ENCODE peak calls at places on chromosomes 4 and X, in seven cellular contexts. One of them, this sample, is unnamed.
A peak's percentile ranks its signal among the peaks of the same experiment; 100 is the strongest.

GRCh38 chrX:23557070-23557469 is 110.2 kb upstream of the PRDX4 start:
- DNase-seq in posterior cingulate gyrus: no peak
- DNase-seq in NB4: peak; percentile 2
- DNase-seq in fibroblast of lung: peak; percentile 2
- DNase-seq in stimulated activated CD8-positive, alpha-beta memory T cell treated with anti-CD3 and anti-CD28 coated beads, Interleukin-7, amount 100 ng/mL, for 1 hour: no peak
- DNase-seq in T-helper 2 cell: no peak
- DNase-seq in activated T-cell treated with anti-CD3 and anti-CD28 coated beads, Interleukin-2, amount 50 U/mL, for 72 hours: no peak
- DNase-seq in this sample: no peak

GRCh38 chr4:54585321-54586000 is 72.3 kb upstream of the KIT start:
- DNase-seq in activated T-cell treated with anti-CD3 and anti-CD28 coated beads, Interleukin-2, amount 50 U/mL, for 72 hours: no peak
- DNase-seq in NB4: no peak
- DNase-seq in posterior cingulate gyrus: no peak
- DNase-seq in stimulated activated CD8-positive, alpha-beta memory T cell treated with anti-CD3 and anti-CD28 coated beads, Interleukin-7, amount 100 ng/mL, for 1 hour: no peak
- DNase-seq in T-helper 2 cell: no peak
- DNase-seq in fibroblast of lung: no peak
- DNase-seq in this sample: no peak

GRCh38 chr4:152100378-152101201 is 339.8 kb upstream of the GATB start:
- DNase-seq in activated T-cell treated with anti-CD3 and anti-CD28 coated beads, Interleukin-2, amount 50 U/mL, for 72 hours: peak; percentile 78
- DNase-seq in T-helper 2 cell: peak; percentile 97
- DNase-seq in posterior cingulate gyrus: no peak
- DNase-seq in NB4: no peak
- DNase-seq in fibroblast of lung: no peak
- DNase-seq in stimulated activated CD8-positive, alpha-beta memory T cell treated with anti-CD3 and anti-CD28 coated beads, Interleukin-7, amount 100 ng/mL, for 1 hour: peak; percentile 44
- DNase-seq in this sample: peak; percentile 73

GRCh38 chrX:34734383-34734782 is 77.3 kb upstream of the TMEM47 start:
- DNase-seq in NB4: no peak
- DNase-seq in stimulated activated CD8-positive, alpha-beta memory T cell treated with anti-CD3 and anti-CD28 coated beads, Interleukin-7, amount 100 ng/mL, for 1 hour: no peak
- DNase-seq in activated T-cell treated with anti-CD3 and anti-CD28 coated beads, Interleukin-2, amount 50 U/mL, for 72 hours: no peak
- DNase-seq in fibroblast of lung: peak; percentile 48
- DNase-seq in posterior cingulate gyrus: no peak
- DNase-seq in T-helper 2 cell: no peak
- DNase-seq in this sample: no peak

GRCh38 chr4:89290727-89291126 is 16.9 kb downstream of the GPRIN3 start:
- DNase-seq in NB4: no peak
- DNase-seq in fibroblast of lung: no peak
- DNase-seq in stimulated activated CD8-positive, alpha-beta memory T cell treated with anti-CD3 and anti-CD28 coated beads, Interleukin-7, amount 100 ng/mL, for 1 hour: no peak
- DNase-seq in T-helper 2 cell: peak; percentile 75
- DNase-seq in posterior cingulate gyrus: no peak
- DNase-seq in activated T-cell treated with anti-CD3 and anti-CD28 coated beads, Interleukin-2, amount 50 U/mL, for 72 hours: peak; percentile 41
- DNase-seq in this sample: no peak

GRCh38 chrX:15834827-15835595 is 19.6 kb downstream of the AP1S2 start:
- DNase-seq in NB4: no peak
- DNase-seq in posterior cingulate gyrus: no peak
- DNase-seq in activated T-cell treated with anti-CD3 and anti-CD28 coated beads, Interleukin-2, amount 50 U/mL, for 72 hours: no peak
- DNase-seq in stimulated activated CD8-positive, alpha-beta memory T cell treated with anti-CD3 and anti-CD28 coated beads, Interleukin-7, amount 100 ng/mL, for 1 hour: no peak
- DNase-seq in T-helper 2 cell: no peak
- DNase-seq in fibroblast of lung: no peak
- DNase-seq in this sample: no peak

GRCh38 chr4:140557831-140558435 is 10.8 kb downstream of the UCP1 start:
- DNase-seq in T-helper 2 cell: no peak
- DNase-seq in stimulated activated CD8-positive, alpha-beta memory T cell treated with anti-CD3 and anti-CD28 coated beads, Interleukin-7, amount 100 ng/mL, for 1 hour: no peak
- DNase-seq in fibroblast of lung: no peak
- DNase-seq in NB4: no peak
- DNase-seq in activated T-cell treated with anti-CD3 and anti-CD28 coated beads, Interleukin-2, amount 50 U/mL, for 72 hours: no peak
- DNase-seq in posterior cingulate gyrus: no peak
- DNase-seq in this sample: no peak

GRCh38 chr4:141926414-141926813 is 290.0 kb downstream of the IL15 start:
- DNase-seq in stimulated activated CD8-positive, alpha-beta memory T cell treated with anti-CD3 and anti-CD28 coated beads, Interleukin-7, amount 100 ng/mL, for 1 hour: no peak
- DNase-seq in NB4: no peak
- DNase-seq in fibroblast of lung: no peak
- DNase-seq in posterior cingulate gyrus: no peak
- DNase-seq in activated T-cell treated with anti-CD3 and anti-CD28 coated beads, Interleukin-2, amount 50 U/mL, for 72 hours: no peak
- DNase-seq in T-helper 2 cell: no peak
- DNase-seq in this sample: no peak

GRCh38 chr4:17367201-17367600 is 144.7 kb downstream of the QDPR start:
- DNase-seq in posterior cingulate gyrus: no peak
- DNase-seq in stimulated activated CD8-positive, alpha-beta memory T cell treated with anti-CD3 and anti-CD28 coated beads, Interleukin-7, amount 100 ng/mL, for 1 hour: no peak
- DNase-seq in T-helper 2 cell: no peak
- DNase-seq in activated T-cell treated with anti-CD3 and anti-CD28 coated beads, Interleukin-2, amount 50 U/mL, for 72 hours: no peak
- DNase-seq in NB4: no peak
- DNase-seq in fibroblast of lung: peak; percentile 6
- DNase-seq in this sample: no peak

GRCh38 chr4:98260047-98260578 is 1.1 kb upstream of the RAP1GDS1 start:
- DNase-seq in activated T-cell treated with anti-CD3 and anti-CD28 coated beads, Interleukin-2, amount 50 U/mL, for 72 hours: no peak
- DNase-seq in NB4: no peak
- DNase-seq in stimulated activated CD8-positive, alpha-beta memory T cell treated with anti-CD3 and anti-CD28 coated beads, Interleukin-7, amount 100 ng/mL, for 1 hour: peak; percentile 7
- DNase-seq in posterior cingulate gyrus: peak; percentile 84
- DNase-seq in fibroblast of lung: no peak
- DNase-seq in T-helper 2 cell: peak; percentile 31
- DNase-seq in this sample: no peak

GRCh38 chr4:165458451-165458850 is 79.6 kb downstream of the CPE start:
- DNase-seq in stimulated activated CD8-positive, alpha-beta memory T cell treated with anti-CD3 and anti-CD28 coated beads, Interleukin-7, amount 100 ng/mL, for 1 hour: no peak
- DNase-seq in NB4: no peak
- DNase-seq in posterior cingulate gyrus: no peak
- DNase-seq in fibroblast of lung: peak; percentile 17
- DNase-seq in activated T-cell treated with anti-CD3 and anti-CD28 coated beads, Interleukin-2, amount 50 U/mL, for 72 hours: no peak
- DNase-seq in T-helper 2 cell: no peak
- DNase-seq in this sample: no peak

GRCh38 chrX:150044556-150044955 is 106.3 kb upstream of the EOLA2 start:
- DNase-seq in T-helper 2 cell: no peak
- DNase-seq in fibroblast of lung: no peak
- DNase-seq in stimulated activated CD8-positive, alpha-beta memory T cell treated with anti-CD3 and anti-CD28 coated beads, Interleukin-7, amount 100 ng/mL, for 1 hour: no peak
- DNase-seq in NB4: no peak
- DNase-seq in activated T-cell treated with anti-CD3 and anti-CD28 coated beads, Interleukin-2, amount 50 U/mL, for 72 hours: no peak
- DNase-seq in posterior cingulate gyrus: no peak
- DNase-seq in this sample: no peak

GRCh38 chrX:71210829-71211228 is 12.2 kb upstream of the GJB1 start:
- DNase-seq in activated T-cell treated with anti-CD3 and anti-CD28 coated beads, Interleukin-2, amount 50 U/mL, for 72 hours: no peak
- DNase-seq in NB4: no peak
- DNase-seq in fibroblast of lung: peak; percentile 34
- DNase-seq in stimulated activated CD8-positive, alpha-beta memory T cell treated with anti-CD3 and anti-CD28 coated beads, Interleukin-7, amount 100 ng/mL, for 1 hour: no peak
- DNase-seq in T-helper 2 cell: no peak
- DNase-seq in posterior cingulate gyrus: no peak
- DNase-seq in this sample: no peak

GRCh38 chr4:119525005-119525749 is 103.4 kb downstream of the PDE5A start:
- DNase-seq in fibroblast of lung: peak; percentile 78
- DNase-seq in activated T-cell treated with anti-CD3 and anti-CD28 coated beads, Interleukin-2, amount 50 U/mL, for 72 hours: no peak
- DNase-seq in NB4: no peak
- DNase-seq in T-helper 2 cell: no peak
- DNase-seq in posterior cingulate gyrus: no peak
- DNase-seq in stimulated activated CD8-positive, alpha-beta memory T cell treated with anti-CD3 and anti-CD28 coated beads, Interleukin-7, amount 100 ng/mL, for 1 hour: no peak
- DNase-seq in this sample: no peak

GRCh38 chr4:57065730-57066482 is 44.3 kb downstream of the IGFBP7 start:
- DNase-seq in activated T-cell treated with anti-CD3 and anti-CD28 coated beads, Interleukin-2, amount 50 U/mL, for 72 hours: no peak
- DNase-seq in stimulated activated CD8-positive, alpha-beta memory T cell treated with anti-CD3 and anti-CD28 coated beads, Interleukin-7, amount 100 ng/mL, for 1 hour: no peak
- DNase-seq in T-helper 2 cell: no peak
- DNase-seq in fibroblast of lung: no peak
- DNase-seq in posterior cingulate gyrus: no peak
- DNase-seq in NB4: no peak
- DNase-seq in this sample: no peak

GRCh38 chrX:8075606-8076005 is 95.5 kb downstream of the VCX2 start:
- DNase-seq in posterior cingulate gyrus: no peak
- DNase-seq in fibroblast of lung: no peak
- DNase-seq in stimulated activated CD8-positive, alpha-beta memory T cell treated with anti-CD3 and anti-CD28 coated beads, Interleukin-7, amount 100 ng/mL, for 1 hour: no peak
- DNase-seq in T-helper 2 cell: no peak
- DNase-seq in NB4: no peak
- DNase-seq in activated T-cell treated with anti-CD3 and anti-CD28 coated beads, Interleukin-2, amount 50 U/mL, for 72 hours: no peak
- DNase-seq in this sample: no peak

GRCh38 chr4:158814636-158815035 is 45.8 kb downstream of the FNIP2 start:
- DNase-seq in fibroblast of lung: no peak
- DNase-seq in stimulated activated CD8-positive, alpha-beta memory T cell treated with anti-CD3 and anti-CD28 coated beads, Interleukin-7, amount 100 ng/mL, for 1 hour: no peak
- DNase-seq in posterior cingulate gyrus: no peak
- DNase-seq in activated T-cell treated with anti-CD3 and anti-CD28 coated beads, Interleukin-2, amount 50 U/mL, for 72 hours: no peak
- DNase-seq in NB4: no peak
- DNase-seq in T-helper 2 cell: no peak
- DNase-seq in this sample: no peak

GRCh38 chrX:73127700-73128241 is 48.5 kb upstream of the PABPC1L2A start:
- DNase-seq in stimulated activated CD8-positive, alpha-beta memory T cell treated with anti-CD3 and anti-CD28 coated beads, Interleukin-7, amount 100 ng/mL, for 1 hour: no peak
- DNase-seq in NB4: no peak
- DNase-seq in posterior cingulate gyrus: peak; percentile 51
- DNase-seq in fibroblast of lung: no peak
- DNase-seq in T-helper 2 cell: peak; percentile 33
- DNase-seq in activated T-cell treated with anti-CD3 and anti-CD28 coated beads, Interleukin-2, amount 50 U/mL, for 72 hours: no peak
- DNase-seq in this sample: no peak

GRCh38 chr4:99473131-99473530 is 37.7 kb upstream of the C4orf17 start:
- DNase-seq in stimulated activated CD8-positive, alpha-beta memory T cell treated with anti-CD3 and anti-CD28 coated beads, Interleukin-7, amount 100 ng/mL, for 1 hour: no peak
- DNase-seq in NB4: no peak
- DNase-seq in T-helper 2 cell: no peak
- DNase-seq in fibroblast of lung: no peak
- DNase-seq in activated T-cell treated with anti-CD3 and anti-CD28 coated beads, Interleukin-2, amount 50 U/mL, for 72 hours: no peak
- DNase-seq in posterior cingulate gyrus: no peak
- DNase-seq in this sample: no peak

GRCh38 chr4:17373666-17374065 is 138.2 kb downstream of the QDPR start:
- DNase-seq in T-helper 2 cell: no peak
- DNase-seq in fibroblast of lung: no peak
- DNase-seq in posterior cingulate gyrus: no peak
- DNase-seq in NB4: no peak
- DNase-seq in stimulated activated CD8-positive, alpha-beta memory T cell treated with anti-CD3 and anti-CD28 coated beads, Interleukin-7, amount 100 ng/mL, for 1 hour: no peak
- DNase-seq in activated T-cell treated with anti-CD3 and anti-CD28 coated beads, Interleukin-2, amount 50 U/mL, for 72 hours: no peak
- DNase-seq in this sample: no peak

GRCh38 chrX:69262036-69262905 is 97.0 kb upstream of the PJA1 start:
- DNase-seq in activated T-cell treated with anti-CD3 and anti-CD28 coated beads, Interleukin-2, amount 50 U/mL, for 72 hours: no peak
- DNase-seq in NB4: no peak
- DNase-seq in posterior cingulate gyrus: no peak
- DNase-seq in stimulated activated CD8-positive, alpha-beta memory T cell treated with anti-CD3 and anti-CD28 coated beads, Interleukin-7, amount 100 ng/mL, for 1 hour: no peak
- DNase-seq in fibroblast of lung: peak; percentile 67
- DNase-seq in T-helper 2 cell: no peak
- DNase-seq in this sample: no peak

GRCh38 chr4:95465010-95465409 is 83.8 kb downstream of the UNC5C start:
- DNase-seq in stimulated activated CD8-positive, alpha-beta memory T cell treated with anti-CD3 and anti-CD28 coated beads, Interleukin-7, amount 100 ng/mL, for 1 hour: no peak
- DNase-seq in posterior cingulate gyrus: no peak
- DNase-seq in activated T-cell treated with anti-CD3 and anti-CD28 coated beads, Interleukin-2, amount 50 U/mL, for 72 hours: no peak
- DNase-seq in T-helper 2 cell: no peak
- DNase-seq in fibroblast of lung: no peak
- DNase-seq in NB4: no peak
- DNase-seq in this sample: no peak

GRCh38 chr4:46425775-46426400 is 36.0 kb upstream of the GABRA2 start:
- DNase-seq in T-helper 2 cell: no peak
- DNase-seq in NB4: peak; percentile 15
- DNase-seq in fibroblast of lung: peak; percentile 72
- DNase-seq in posterior cingulate gyrus: no peak
- DNase-seq in activated T-cell treated with anti-CD3 and anti-CD28 coated beads, Interleukin-2, amount 50 U/mL, for 72 hours: no peak
- DNase-seq in stimulated activated CD8-positive, alpha-beta memory T cell treated with anti-CD3 and anti-CD28 coated beads, Interleukin-7, amount 100 ng/mL, for 1 hour: no peak
- DNase-seq in this sample: no peak

GRCh38 chr4:109290918-109291317 is 11.5 kb downstream of the COL25A1 start:
- DNase-seq in activated T-cell treated with anti-CD3 and anti-CD28 coated beads, Interleukin-2, amount 50 U/mL, for 72 hours: no peak
- DNase-seq in posterior cingulate gyrus: no peak
- DNase-seq in fibroblast of lung: no peak
- DNase-seq in T-helper 2 cell: no peak
- DNase-seq in NB4: no peak
- DNase-seq in stimulated activated CD8-positive, alpha-beta memory T cell treated with anti-CD3 and anti-CD28 coated beads, Interleukin-7, amount 100 ng/mL, for 1 hour: no peak
- DNase-seq in this sample: no peak

GRCh38 chr4:187603093-187603395 is 392.5 kb upstream of the ZFP42 start:
- DNase-seq in NB4: no peak
- DNase-seq in activated T-cell treated with anti-CD3 and anti-CD28 coated beads, Interleukin-2, amount 50 U/mL, for 72 hours: no peak
- DNase-seq in fibroblast of lung: peak; percentile 75
- DNase-seq in posterior cingulate gyrus: no peak
- DNase-seq in stimulated activated CD8-positive, alpha-beta memory T cell treated with anti-CD3 and anti-CD28 coated beads, Interleukin-7, amount 100 ng/mL, for 1 hour: no peak
- DNase-seq in T-helper 2 cell: no peak
- DNase-seq in this sample: no peak

GRCh38 chrX:78104447-78105176 is 564 bp downstream of the PGK1 start:
- DNase-seq in T-helper 2 cell: peak; percentile 44
- DNase-seq in stimulated activated CD8-positive, alpha-beta memory T cell treated with anti-CD3 and anti-CD28 coated beads, Interleukin-7, amount 100 ng/mL, for 1 hour: no peak
- DNase-seq in posterior cingulate gyrus: peak; percentile 77
- DNase-seq in NB4: peak; percentile 87
- DNase-seq in activated T-cell treated with anti-CD3 and anti-CD28 coated beads, Interleukin-2, amount 50 U/mL, for 72 hours: peak; percentile 18
- DNase-seq in fibroblast of lung: peak; percentile 58
- DNase-seq in this sample: peak; percentile 10

GRCh38 chrX:133709486-133709885 is 275.9 kb downstream of the GPC3 start:
- DNase-seq in stimulated activated CD8-positive, alpha-beta memory T cell treated with anti-CD3 and anti-CD28 coated beads, Interleukin-7, amount 100 ng/mL, for 1 hour: no peak
- DNase-seq in posterior cingulate gyrus: no peak
- DNase-seq in fibroblast of lung: no peak
- DNase-seq in T-helper 2 cell: no peak
- DNase-seq in activated T-cell treated with anti-CD3 and anti-CD28 coated beads, Interleukin-2, amount 50 U/mL, for 72 hours: no peak
- DNase-seq in NB4: no peak
- DNase-seq in this sample: no peak

GRCh38 chr4:1721666-1722550 is 587 bp downstream of the TACC3 start:
- DNase-seq in T-helper 2 cell: no peak
- DNase-seq in stimulated activated CD8-positive, alpha-beta memory T cell treated with anti-CD3 and anti-CD28 coated beads, Interleukin-7, amount 100 ng/mL, for 1 hour: no peak
- DNase-seq in posterior cingulate gyrus: peak; percentile 69
- DNase-seq in NB4: peak; percentile 58
- DNase-seq in fibroblast of lung: no peak
- DNase-seq in activated T-cell treated with anti-CD3 and anti-CD28 coated beads, Interleukin-2, amount 50 U/mL, for 72 hours: no peak
- DNase-seq in this sample: no peak

GRCh38 chrX:52284865-52285264 is 84.0 kb upstream of the XAGE2 start:
- DNase-seq in fibroblast of lung: no peak
- DNase-seq in NB4: no peak
- DNase-seq in T-helper 2 cell: no peak
- DNase-seq in stimulated activated CD8-positive, alpha-beta memory T cell treated with anti-CD3 and anti-CD28 coated beads, Interleukin-7, amount 100 ng/mL, for 1 hour: no peak
- DNase-seq in posterior cingulate gyrus: no peak
- DNase-seq in activated T-cell treated with anti-CD3 and anti-CD28 coated beads, Interleukin-2, amount 50 U/mL, for 72 hours: no peak
- DNase-seq in this sample: no peak

This sample was measured in T follicular helper cell.